ENCODE peak calls at places on chromosomes 16 and 17, in six cellular contexts. I is IMR-90, N is H1, Q is H9, V is neuronal stem cell, T is trophoblast cell. R is an unnamed sample.

GRCh38 chr17:59466943-59467801 is 98.2 kb upstream of the DHX40 start:
- DNase-seq in I (no peak), N (no peak), Q (no peak), V (no peak), T (no peak), R (no peak)

GRCh38 chr17:42809250-42809649 is 10.6 kb downstream of the CNTD1 start:
- DNase-seq in I (peak), N (no peak), Q (no peak), V (no peak), T (peak), R (peak)

GRCh38 chr17:44773140-44773539 is 14.4 kb downstream of the ADAM11 start:
- DNase-seq in I (no peak), N (no peak), Q (no peak), V (no peak), T (no peak), R (no peak)

GRCh38 chr16:4138735-4139134 is 22.5 kb upstream of the ADCY9 start:
- DNase-seq in I (no peak), N (no peak), Q (no peak), V (no peak), T (peak), R (no peak)

GRCh38 chr17:35183332-35183731 is 10.9 kb downstream of the SLC35G3 start:
- DNase-seq in I (no peak), N (no peak), Q (no peak), V (no peak), T (no peak), R (no peak)

GRCh38 chr17:4807534-4808377 is 804 bp downstream of the PLD2 start:
- DNase-seq in I (no peak), N (no peak), Q (no peak), V (no peak), T (peak), R (no peak)

GRCh38 chr17:55158439-55158838 is 106.3 kb upstream of the HLF start:
- DNase-seq in I (no peak), N (no peak), Q (no peak), V (no peak), T (peak), R (no peak)

GRCh38 chr17:80195671-80196529 is 24.2 kb downstream of the SGSH start:
- DNase-seq in I (no peak), N (no peak), Q (peak), V (no peak), T (peak), R (peak)

GRCh38 chr16:79698341-79698753 is 97.8 kb upstream of the MAF start:
- DNase-seq in I (peak), N (no peak), Q (no peak), V (no peak), T (peak), R (peak)

GRCh38 chr17:79325707-79326106 is 251.1 kb downstream of the ENGASE start:
- DNase-seq in I (no peak), N (no peak), Q (peak), V (peak), T (peak), R (no peak)

GRCh38 chr17:40303009-40303657 is 5.8 kb upstream of the RARA start:
- DNase-seq in I (peak), N (no peak), Q (no peak), V (no peak), T (peak), R (peak)

GRCh38 chr16:47260496-47260895 is 116.8 kb upstream of the NETO2 start:
- DNase-seq in I (no peak), N (no peak), Q (no peak), V (no peak), T (no peak), R (no peak)

GRCh38 chr17:67624886-67625656 is 92.7 kb upstream of the NOL11 start:
- DNase-seq in I (no peak), N (no peak), Q (no peak), V (no peak), T (no peak), R (no peak)

GRCh38 chr16:87930456-87930855 is 5.9 kb downstream of the CA5A start:
- DNase-seq in I (no peak), N (no peak), Q (peak), V (no peak), T (peak), R (peak)

GRCh38 chr17:2238432-2239169 is 65.0 kb downstream of the SMG6 start:
- DNase-seq in I (no peak), N (no peak), Q (no peak), V (no peak), T (no peak), R (peak)

GRCh38 chr17:27378482-27379200 is 77.6 kb upstream of the KSR1 start:
- DNase-seq in I (no peak), N (no peak), Q (no peak), V (no peak), T (no peak), R (no peak)

GRCh38 chr17:41354538-41354937 is 3.9 kb upstream of the KRT33A start:
- DNase-seq in I (no peak), N (no peak), Q (no peak), V (no peak), T (no peak), R (no peak)

GRCh38 chr17:56319531-56319930 is 166.3 kb downstream of the ANKFN1 start:
- DNase-seq in I (peak), N (no peak), Q (no peak), V (peak), T (peak), R (peak)

GRCh38 chr16:69748694-69749345 is 5.9 kb downstream of the NOB1 start:
- DNase-seq in I (no peak), N (no peak), Q (no peak), V (no peak), T (no peak), R (no peak)

GRCh38 chr16:80123189-80123588 is 417.6 kb upstream of the DYNLRB2 start:
- DNase-seq in I (no peak), N (no peak), Q (no peak), V (no peak), T (peak), R (no peak)

GRCh38 chr16:48623304-48624016 is 13.5 kb upstream of the N4BP1 start:
- DNase-seq in I (peak), N (peak), Q (peak), V (peak), T (peak), R (peak)

GRCh38 chr16:17451835-17452234 is 18.9 kb downstream of the XYLT1 start:
- DNase-seq in I (no peak), N (no peak), Q (no peak), V (no peak), T (no peak), R (no peak)

GRCh38 chr16:73000020-73000906 is 47.7 kb downstream of the ZFHX3 start:
- DNase-seq in I (no peak), N (no peak), Q (no peak), V (no peak), T (no peak), R (no peak)

GRCh38 chr16:89690392-89690901 is 4.0 kb downstream of the CDK10 start:
- DNase-seq in I (no peak), N (no peak), Q (no peak), V (no peak), T (no peak), R (no peak)

GRCh38 chr17:79031996-79032875 is 8.3 kb downstream of the C1QTNF1 start:
- DNase-seq in I (no peak), N (no peak), Q (no peak), V (no peak), T (peak), R (no peak)

GRCh38 chr16:88634141-88634993 is 4.0 kb upstream of the IL17C start:
- DNase-seq in I (peak), N (no peak), Q (peak), V (peak), T (peak), R (peak)

GRCh38 chr16:66551362-66551761 is 1.0 kb upstream of the CKLF start:
- DNase-seq in I (peak), N (no peak), Q (peak), V (no peak), T (peak), R (peak)

GRCh38 chr16:29645699-29646187 is 17.3 kb upstream of the SPN start:
- DNase-seq in I (no peak), N (no peak), Q (no peak), V (no peak), T (peak), R (no peak)

GRCh38 chr17:17077861-17078732 is 35.8 kb downstream of the MPRIP start:
- DNase-seq in I (no peak), N (no peak), Q (no peak), V (no peak), T (peak), R (no peak)

GRCh38 chr17:8740486-8740885 is 4.2 kb downstream of the CCDC42 start:
- DNase-seq in I (no peak), N (no peak), Q (peak), V (no peak), T (no peak), R (no peak)

GRCh38 chr16:57639172-57639571 is 10.7 kb downstream of the ADGRG1 start:
- DNase-seq in I (no peak), N (no peak), Q (peak), V (peak), T (no peak), R (peak)

GRCh38 chr17:75684249-75684648 is 17.1 kb downstream of the SAP30BP start:
- DNase-seq in I (peak), N (no peak), Q (no peak), V (no peak), T (peak), R (no peak)

GRCh38 chr16:31052131-31052530 is 18.8 kb downstream of the STX4 start:
- DNase-seq in I (peak), N (no peak), Q (no peak), V (no peak), T (peak), R (peak)

GRCh38 chr17:33163827-33164555 is 129.1 kb downstream of the ASIC2 start:
- DNase-seq in I (no peak), N (no peak), Q (no peak), V (no peak), T (no peak), R (no peak)

GRCh38 chr16:26395700-26396099 is 671.0 kb upstream of the C16orf82 start:
- DNase-seq in I (no peak), N (no peak), Q (no peak), V (no peak), T (no peak), R (no peak)
- H4K91ac ChIP-seq in I (no peak), N (no peak), Q (no peak), V (no peak), T (no peak), R (no peak)

GRCh38 chr17:21460358-21460757 is 84.2 kb downstream of the KCNJ12 start:
- DNase-seq in I (peak), N (no peak), Q (no peak), V (no peak), T (no peak), R (peak)
- H4K8ac ChIP-seq in I (no peak), N (no peak), Q (no peak), V (no peak), T (no peak), R (no peak)

GRCh38 chr17:57954421-57955182 is 610 bp downstream of the CUEDC1 start:
- DNase-seq in I (peak), N (no peak), Q (peak), V (peak), T (peak), R (peak)
- H4K91ac ChIP-seq in I (peak), N (no peak), Q (no peak), V (no peak), T (peak), R (peak)

GRCh38 chr17:49352587-49353154 is 9.4 kb downstream of the ZNF652 start:
- DNase-seq in I (no peak), N (no peak), Q (no peak), V (no peak), T (no peak), R (no peak)
- H4K8ac ChIP-seq in I (no peak), N (no peak), Q (no peak), V (no peak), T (no peak), R (no peak)

GRCh38 chr17:82062984-82063368 is 2.6 kb downstream of the DUS1L start:
- DNase-seq in I (no peak), N (no peak), Q (no peak), V (no peak), T (no peak), R (no peak)

GRCh38 chr17:82062076-82062983 is 3.3 kb downstream of the DUS1L start:
- DNase-seq in I (no peak), N (no peak), Q (no peak), V (no peak), T (no peak), R (no peak)

GRCh38 chr17:82064433-82065192 is 991 bp downstream of the DUS1L start:
- DNase-seq in I (no peak), N (no peak), Q (no peak), V (no peak), T (no peak), R (no peak)

GRCh38 chr17:82065193-82065637 is 389 bp downstream of the DUS1L start:
- DNase-seq in I (peak), N (no peak), Q (no peak), V (no peak), T (peak), R (peak)

GRCh38 chr17:82063424-82064415 is 1.9 kb downstream of the DUS1L start:
- DNase-seq in I (no peak), N (no peak), Q (no peak), V (no peak), T (no peak), R (no peak)
- H4K91ac ChIP-seq in I (no peak), N (no peak), Q (no peak), V (no peak), T (no peak), R (no peak)

R was measured in mesenchymal stem cell.